ENCODE peak calls at places on chromosomes 16 and 17, in ten cellular contexts. L, O, Q, M, N, C, T, Y, P and K are unnamed samples.

GRCh38 chr17:43406676-43407645 is 8.2 kb downstream of the ARL4D start:
- DNase-seq in P (no peak), Y (peak; percentile 39), Q (no peak), O (no peak), N (peak; percentile 64), L (no peak), M (no peak), T (peak; percentile 81), C (no peak), K (peak; percentile 42)

GRCh38 chr17:17363638-17364337 is 60.6 kb downstream of the NT5M start:
- DNase-seq in M (no peak), P (no peak), O (no peak), C (no peak), Q (no peak), N (no peak), T (no peak), L (no peak), Y (no peak), K (peak; percentile 11)

GRCh38 chr16:19835989-19836421 is 48.6 kb downstream of the GPRC5B start:
- DNase-seq in P (no peak), M (no peak), O (no peak), T (no peak), Y (peak; percentile 25), Q (no peak), C (no peak), N (peak; percentile 71), L (no peak), K (no peak)

GRCh38 chr17:6666557-6666956 is 15.0 kb downstream of the C17orf100 start:
- DNase-seq in Q (no peak), Y (no peak), T (no peak), P (no peak), L (no peak), N (no peak), M (no peak), C (no peak), O (no peak), K (no peak)

GRCh38 chr17:77831497-77832179 is 126.9 kb upstream of the TNRC6C start:
- DNase-seq in Q (no peak), N (peak; percentile 69), Y (peak; percentile 89), L (no peak), T (peak; percentile 66), C (no peak), P (no peak), O (no peak), M (no peak), K (no peak)

GRCh38 chr16:24906199-24906808 is 60.5 kb downstream of the SLC5A11 start:
- DNase-seq in T (no peak), C (no peak), L (no peak), Y (peak; percentile 9), O (no peak), M (peak; percentile 12), Q (no peak), N (peak; percentile 32), P (no peak), K (no peak)

GRCh38 chr17:39929657-39930407 is 2.3 kb downstream of the LRRC3C start:
- DNase-seq in P (no peak), N (peak; percentile 92), Q (no peak), L (no peak), Y (peak; percentile 73), O (no peak), T (no peak), M (no peak), C (no peak), K (no peak)

GRCh38 chr17:7756968-7757367 is 39.4 kb downstream of the DNAH2 start:
- DNase-seq in C (no peak), N (no peak), Y (no peak), L (no peak), Q (no peak), O (no peak), P (no peak), M (no peak), T (no peak), K (no peak)

GRCh38 chr16:67847064-67847861 is at the start of gene CENPT:
- DNase-seq in L (no peak), M (peak; percentile 44), Q (peak; percentile 69), O (no peak), Y (peak; percentile 90), P (peak; percentile 23), C (no peak), N (peak; percentile 80), T (peak; percentile 60), K (peak; percentile 38)

GRCh38 chr16:73217654-73218053 is 169.7 kb upstream of the ZFHX3 start:
- DNase-seq in P (no peak), T (no peak), Q (no peak), L (no peak), Y (no peak), M (no peak), O (no peak), N (no peak), C (no peak), K (no peak)